ENCODE peak calls at places on chromosomes 13 and 19, in eight cellular contexts. One of them, this sample, is unnamed. For H3K4me1, the result is how much of the 10 kb centered on the place peaks cover.

GRCh38 chr19:3977242-3978143 is 6.6 kb upstream of the DAPK3 start:
- DNase-seq in pancreas: no peak
- DNase-seq in esophagus squamous epithelium: no peak
- DNase-seq in HCT116: no peak
- DNase-seq in breast epithelium: peak
- DNase-seq in A549: no peak
- DNase-seq in hepatocyte: peak
- DNase-seq in OCI-LY7: no peak
- DNase-seq in this sample: no peak

GRCh38 chr13:41061075-41061913 is at the start of gene WBP4:
- DNase-seq in pancreas: peak
- DNase-seq in esophagus squamous epithelium: peak
- DNase-seq in HCT116: peak
- DNase-seq in breast epithelium: peak
- DNase-seq in A549: peak
- DNase-seq in hepatocyte: peak
- DNase-seq in OCI-LY7: peak
- DNase-seq in this sample: peak

GRCh38 chr13:49302817-49303216 is 55.1 kb downstream of the CDADC1 start:
- DNase-seq in pancreas: no peak
- DNase-seq in esophagus squamous epithelium: no peak
- DNase-seq in HCT116: no peak
- DNase-seq in breast epithelium: no peak
- DNase-seq in A549: no peak
- DNase-seq in hepatocyte: no peak
- DNase-seq in OCI-LY7: no peak
- DNase-seq in this sample: no peak

GRCh38 chr13:51298812-51299211 is 40.7 kb upstream of the SERPINE3 start:
- DNase-seq in pancreas: no peak
- DNase-seq in esophagus squamous epithelium: no peak
- DNase-seq in HCT116: no peak
- DNase-seq in breast epithelium: no peak
- DNase-seq in A549: peak
- DNase-seq in hepatocyte: no peak
- DNase-seq in OCI-LY7: no peak
- DNase-seq in this sample: no peak

GRCh38 chr19:56671613-56671994 is at the start of gene ZNF835:
- DNase-seq in pancreas: peak
- DNase-seq in esophagus squamous epithelium: peak
- DNase-seq in HCT116: no peak
- DNase-seq in breast epithelium: peak
- DNase-seq in A549: no peak
- DNase-seq in hepatocyte: no peak
- DNase-seq in OCI-LY7: no peak
- DNase-seq in this sample: no peak

GRCh38 chr13:23723463-23723862 is 153.3 kb downstream of the TNFRSF19 start:
- DNase-seq in pancreas: no peak
- DNase-seq in esophagus squamous epithelium: no peak
- DNase-seq in HCT116: no peak
- DNase-seq in breast epithelium: no peak
- DNase-seq in A549: no peak
- DNase-seq in hepatocyte: no peak
- DNase-seq in OCI-LY7: no peak
- DNase-seq in this sample: no peak

GRCh38 chr19:47671499-47671898 is 41.7 kb upstream of the EHD2 start:
- DNase-seq in pancreas: no peak
- DNase-seq in esophagus squamous epithelium: no peak
- DNase-seq in HCT116: no peak
- DNase-seq in breast epithelium: no peak
- DNase-seq in A549: no peak
- DNase-seq in hepatocyte: no peak
- DNase-seq in OCI-LY7: no peak
- DNase-seq in this sample: no peak

GRCh38 chr19:918481-919156 is 1.5 kb downstream of the KISS1R start:
- DNase-seq in pancreas: no peak
- DNase-seq in esophagus squamous epithelium: no peak
- DNase-seq in HCT116: no peak
- DNase-seq in breast epithelium: no peak
- DNase-seq in A549: no peak
- DNase-seq in hepatocyte: no peak
- DNase-seq in OCI-LY7: no peak
- DNase-seq in this sample: no peak

GRCh38 chr13:41614671-41615519 is 157.5 kb downstream of the RGCC start:
- DNase-seq in pancreas: no peak
- DNase-seq in esophagus squamous epithelium: no peak
- DNase-seq in HCT116: no peak
- DNase-seq in breast epithelium: no peak
- DNase-seq in A549: no peak
- DNase-seq in hepatocyte: peak
- DNase-seq in OCI-LY7: no peak
- DNase-seq in this sample: no peak

GRCh38 chr13:24085662-24086061 is 74.9 kb upstream of the SPATA13 start:
- DNase-seq in pancreas: no peak
- DNase-seq in esophagus squamous epithelium: no peak
- DNase-seq in HCT116: no peak
- DNase-seq in breast epithelium: no peak
- DNase-seq in A549: no peak
- DNase-seq in hepatocyte: no peak
- DNase-seq in OCI-LY7: no peak
- DNase-seq in this sample: no peak

GRCh38 chr13:101144808-101145419 is 271.4 kb downstream of the NALCN start:
- DNase-seq in pancreas: no peak
- DNase-seq in esophagus squamous epithelium: no peak
- DNase-seq in HCT116: peak
- DNase-seq in breast epithelium: no peak
- DNase-seq in A549: peak
- DNase-seq in hepatocyte: peak
- DNase-seq in OCI-LY7: peak
- DNase-seq in this sample: peak

GRCh38 chr13:98571955-98572662 is 4.8 kb downstream of the STK24 start:
- DNase-seq in pancreas: no peak
- DNase-seq in esophagus squamous epithelium: no peak
- DNase-seq in HCT116: no peak
- DNase-seq in breast epithelium: no peak
- DNase-seq in A549: no peak
- DNase-seq in hepatocyte: peak
- DNase-seq in OCI-LY7: peak
- DNase-seq in this sample: no peak

GRCh38 chr13:110138009-110138699 is 168.8 kb downstream of the COL4A1 start:
- DNase-seq in pancreas: peak
- DNase-seq in esophagus squamous epithelium: no peak
- DNase-seq in HCT116: peak
- DNase-seq in breast epithelium: peak
- DNase-seq in A549: peak
- DNase-seq in hepatocyte: peak
- DNase-seq in OCI-LY7: peak
- DNase-seq in this sample: peak

GRCh38 chr19:18768046-18768771 is 22.9 kb downstream of the COMP start:
- DNase-seq in pancreas: no peak
- DNase-seq in esophagus squamous epithelium: no peak
- DNase-seq in HCT116: no peak
- DNase-seq in breast epithelium: no peak
- DNase-seq in A549: no peak
- DNase-seq in hepatocyte: no peak
- DNase-seq in OCI-LY7: no peak
- DNase-seq in this sample: no peak

GRCh38 chr13:66887088-66887487 is 343.0 kb downstream of the PCDH9 start:
- DNase-seq in pancreas: no peak
- DNase-seq in esophagus squamous epithelium: no peak
- DNase-seq in HCT116: no peak
- DNase-seq in breast epithelium: no peak
- DNase-seq in A549: no peak
- DNase-seq in hepatocyte: no peak
- DNase-seq in OCI-LY7: peak
- DNase-seq in this sample: no peak

GRCh38 chr13:26053418-26053980 is 1.7 kb upstream of the SHISA2 start:
- DNase-seq in pancreas: no peak
- DNase-seq in esophagus squamous epithelium: no peak
- DNase-seq in HCT116: no peak
- DNase-seq in breast epithelium: no peak
- DNase-seq in A549: no peak
- DNase-seq in hepatocyte: no peak
- DNase-seq in OCI-LY7: no peak
- DNase-seq in this sample: no peak

GRCh38 chr13:28719227-28719562 is 425 bp upstream of the SLC46A3 start:
- DNase-seq in pancreas: no peak
- DNase-seq in esophagus squamous epithelium: no peak
- DNase-seq in HCT116: no peak
- DNase-seq in breast epithelium: no peak
- DNase-seq in A549: no peak
- DNase-seq in hepatocyte: no peak
- DNase-seq in OCI-LY7: no peak
- DNase-seq in this sample: no peak

GRCh38 chr19:6528544-6529121 is 2.2 kb upstream of the TNFSF9 start:
- DNase-seq in pancreas: no peak
- DNase-seq in esophagus squamous epithelium: no peak
- DNase-seq in HCT116: no peak
- DNase-seq in breast epithelium: no peak
- DNase-seq in A549: peak
- DNase-seq in hepatocyte: no peak
- DNase-seq in OCI-LY7: peak
- DNase-seq in this sample: no peak

GRCh38 chr13:107753286-107753685 is 462.1 kb downstream of the LIG4 start:
- DNase-seq in pancreas: no peak
- DNase-seq in esophagus squamous epithelium: no peak
- DNase-seq in HCT116: no peak
- DNase-seq in breast epithelium: no peak
- DNase-seq in A549: no peak
- DNase-seq in hepatocyte: no peak
- DNase-seq in OCI-LY7: no peak
- DNase-seq in this sample: no peak

GRCh38 chr19:51702103-51702753 is 9.1 kb downstream of the SPACA6 start:
- DNase-seq in pancreas: peak
- DNase-seq in esophagus squamous epithelium: no peak
- DNase-seq in HCT116: no peak
- DNase-seq in breast epithelium: peak
- DNase-seq in A549: peak
- DNase-seq in hepatocyte: peak
- DNase-seq in OCI-LY7: peak
- DNase-seq in this sample: peak

GRCh38 chr13:104314926-104315535 is 1248.8 kb upstream of the SLC10A2 start:
- DNase-seq in pancreas: no peak
- DNase-seq in esophagus squamous epithelium: no peak
- DNase-seq in HCT116: no peak
- DNase-seq in breast epithelium: no peak
- DNase-seq in A549: no peak
- DNase-seq in hepatocyte: no peak
- DNase-seq in OCI-LY7: no peak
- DNase-seq in this sample: no peak
- H3K4me3 ChIP-seq in pancreas: no peak
- H3K4me3 ChIP-seq in esophagus squamous epithelium: no peak
- H3K4me3 ChIP-seq in HCT116: no peak
- H3K4me3 ChIP-seq in breast epithelium: no peak
- H3K4me3 ChIP-seq in A549: no peak
- H3K4me3 ChIP-seq in hepatocyte: no peak
- H3K4me3 ChIP-seq in OCI-LY7: no peak
- H3K4me3 ChIP-seq in this sample: no peak

DNA sequence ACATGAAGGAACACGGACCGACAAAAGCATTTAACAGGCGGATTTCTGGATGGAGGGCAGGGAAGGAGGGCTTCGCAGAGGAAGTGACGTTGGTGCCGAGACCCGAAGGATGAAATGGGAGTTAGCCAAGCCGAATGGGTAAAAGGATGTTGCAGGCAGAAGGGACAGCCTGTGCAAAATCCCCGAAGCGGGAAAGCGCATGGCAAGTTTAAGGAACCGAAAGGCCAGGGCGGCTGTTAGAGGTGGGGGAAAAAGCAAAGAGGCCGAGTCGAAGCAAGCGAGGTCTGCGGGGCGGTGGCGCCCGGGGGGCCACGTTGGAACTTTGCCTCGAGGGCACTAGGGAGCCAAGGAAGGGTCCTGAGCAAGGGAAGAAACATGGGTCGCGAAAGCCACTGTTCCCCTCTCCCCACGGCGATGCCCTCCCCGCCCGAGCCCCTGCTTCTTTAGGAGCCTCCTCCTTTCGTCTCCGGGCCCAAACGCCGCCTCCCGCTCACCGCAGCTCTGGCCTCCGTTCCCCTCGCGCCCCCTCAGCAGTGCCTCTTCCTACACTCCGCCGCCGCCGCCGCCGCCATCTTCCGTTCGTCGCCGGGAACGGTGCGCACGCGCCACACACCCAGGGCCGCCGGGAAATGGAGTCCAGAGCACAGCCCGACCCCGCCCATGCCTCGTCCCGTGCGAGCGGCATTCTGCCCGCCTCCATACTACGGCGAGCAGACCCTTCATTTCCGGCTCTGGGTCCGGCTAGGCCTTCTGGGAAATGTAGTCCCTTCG is at the start of gene SYMPK:
- DNase-seq in pancreas: peak
- DNase-seq in esophagus squamous epithelium: peak
- DNase-seq in HCT116: peak
- DNase-seq in breast epithelium: peak
- DNase-seq in A549: peak
- DNase-seq in hepatocyte: peak
- DNase-seq in OCI-LY7: peak
- DNase-seq in this sample: peak
- TF ChIP-seq CTCF in pancreas: no peak
- TF ChIP-seq CTCF in esophagus squamous epithelium: no peak
- TF ChIP-seq CTCF in HCT116: no peak
- TF ChIP-seq CTCF in breast epithelium: no peak
- TF ChIP-seq CTCF in A549: no peak
- TF ChIP-seq CTCF in hepatocyte: no peak
- TF ChIP-seq CTCF in OCI-LY7: no peak
- TF ChIP-seq CTCF in this sample: no peak

DNA sequence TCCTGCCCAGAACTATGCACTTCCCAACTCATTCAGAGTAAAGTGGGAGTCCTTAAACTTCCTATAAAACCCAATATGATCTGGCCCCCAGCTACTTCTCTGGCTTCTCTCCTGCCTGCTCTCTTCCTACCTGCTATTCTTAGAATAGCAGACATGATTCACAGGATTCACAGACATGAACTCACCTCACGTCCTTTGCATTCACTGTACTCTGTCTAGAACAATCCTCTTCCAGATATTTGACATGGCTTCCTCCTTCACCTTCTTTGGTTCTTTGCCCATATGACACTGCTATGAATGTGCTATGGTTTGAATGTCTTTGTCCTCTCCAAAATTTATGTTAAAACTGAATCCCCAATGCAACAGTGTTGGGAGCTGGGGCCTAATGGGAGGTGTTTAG is 154.9 kb downstream of the UGGT2 start:
- DNase-seq in pancreas: no peak
- DNase-seq in esophagus squamous epithelium: no peak
- DNase-seq in HCT116: no peak
- DNase-seq in breast epithelium: no peak
- DNase-seq in A549: no peak
- DNase-seq in hepatocyte: no peak
- DNase-seq in OCI-LY7: no peak
- DNase-seq in this sample: no peak
- H3K4me1 ChIP-seq in pancreas: under half
- H3K4me1 ChIP-seq in esophagus squamous epithelium: under half
- H3K4me1 ChIP-seq in HCT116: under half
- H3K4me1 ChIP-seq in breast epithelium: under half
- H3K4me1 ChIP-seq in A549: under half
- H3K4me1 ChIP-seq in hepatocyte: under half
- H3K4me1 ChIP-seq in OCI-LY7: under half
- H3K4me1 ChIP-seq in this sample: under half

DNA sequence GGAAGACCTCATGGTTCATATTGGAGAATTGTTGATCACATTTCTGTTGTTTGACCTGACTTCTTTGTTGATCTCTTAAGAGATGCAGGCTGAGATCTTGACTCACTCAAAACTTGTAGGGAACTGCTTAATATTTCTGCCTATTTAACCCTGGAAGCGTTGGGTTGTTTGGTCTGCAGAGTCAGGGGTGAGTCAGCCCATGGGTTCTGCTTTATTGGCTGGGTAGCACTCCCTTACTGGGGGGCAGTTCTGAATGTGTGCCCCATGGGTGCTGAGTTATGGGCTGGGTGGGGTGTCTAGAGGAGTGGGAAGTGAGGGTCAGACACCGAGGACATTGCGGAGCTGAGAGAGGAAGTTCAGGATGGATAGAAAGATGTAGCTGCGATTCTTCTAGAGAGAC is 87.9 kb downstream of the LRCH1 start:
- DNase-seq in pancreas: no peak
- DNase-seq in esophagus squamous epithelium: no peak
- DNase-seq in HCT116: no peak
- DNase-seq in breast epithelium: no peak
- DNase-seq in A549: no peak
- DNase-seq in hepatocyte: no peak
- DNase-seq in OCI-LY7: no peak
- DNase-seq in this sample: no peak
- H3K4me3 ChIP-seq in pancreas: no peak
- H3K4me3 ChIP-seq in esophagus squamous epithelium: no peak
- H3K4me3 ChIP-seq in HCT116: no peak
- H3K4me3 ChIP-seq in breast epithelium: peak
- H3K4me3 ChIP-seq in A549: no peak
- H3K4me3 ChIP-seq in hepatocyte: no peak
- H3K4me3 ChIP-seq in OCI-LY7: no peak
- H3K4me3 ChIP-seq in this sample: no peak

This sample was measured in Caco-2.